ENCODE peak calls at places on chromosomes 16 and 17, in five cellular contexts. One of them, this sample, is unnamed.

GRCh38 chr16:65059421-65059980 is 62.4 kb downstream of the CDH11 start:
- DNase-seq in thyroid gland: no peak
- DNase-seq in fibroblast of lung: no peak
- DNase-seq in PC-9: no peak
- DNase-seq in left lung: no peak
- DNase-seq in this sample: no peak

GRCh38 chr17:80008383-80008840 is 27.3 kb downstream of the TBC1D16 start:
- DNase-seq in thyroid gland: peak
- DNase-seq in PC-9: peak
- DNase-seq in fibroblast of lung: peak
- DNase-seq in left lung: peak
- DNase-seq in this sample: peak

GRCh38 chr16:86520317-86521210 is 10.2 kb downstream of the FOXF1 start:
- DNase-seq in left lung: no peak
- DNase-seq in fibroblast of lung: no peak
- DNase-seq in thyroid gland: no peak
- DNase-seq in PC-9: no peak
- DNase-seq in this sample: peak

GRCh38 chr17:41519501-41520224 is 973 bp upstream of the KRT15 start:
- DNase-seq in left lung: peak
- DNase-seq in PC-9: peak
- DNase-seq in fibroblast of lung: no peak
- DNase-seq in thyroid gland: no peak
- DNase-seq in this sample: no peak

GRCh38 chr17:64457156-64457555 is 8.2 kb downstream of the MILR1 start:
- DNase-seq in left lung: no peak
- DNase-seq in thyroid gland: peak
- DNase-seq in PC-9: no peak
- DNase-seq in fibroblast of lung: peak
- DNase-seq in this sample: no peak

GRCh38 chr16:76985362-76985761 is 205.6 kb upstream of the MON1B start:
- DNase-seq in fibroblast of lung: no peak
- DNase-seq in left lung: no peak
- DNase-seq in thyroid gland: no peak
- DNase-seq in PC-9: no peak
- DNase-seq in this sample: no peak

GRCh38 chr17:79811888-79812205 is 15.0 kb upstream of the CBX8 start:
- DNase-seq in PC-9: no peak
- DNase-seq in thyroid gland: no peak
- DNase-seq in left lung: no peak
- DNase-seq in fibroblast of lung: no peak
- DNase-seq in this sample: no peak

GRCh38 chr16:82657786-82658185 is 31.0 kb downstream of the CDH13 start:
- DNase-seq in PC-9: no peak
- DNase-seq in left lung: no peak
- DNase-seq in fibroblast of lung: no peak
- DNase-seq in thyroid gland: no peak
- DNase-seq in this sample: no peak

GRCh38 chr16:72793017-72793416 is 254.9 kb downstream of the ZFHX3 start:
- DNase-seq in left lung: no peak
- DNase-seq in thyroid gland: no peak
- DNase-seq in fibroblast of lung: no peak
- DNase-seq in PC-9: no peak
- DNase-seq in this sample: no peak

GRCh38 chr17:67066717-67067116 is 22.4 kb downstream of the CACNG1 start:
- DNase-seq in fibroblast of lung: no peak
- DNase-seq in PC-9: no peak
- DNase-seq in thyroid gland: no peak
- DNase-seq in left lung: no peak
- DNase-seq in this sample: no peak

GRCh38 chr16:4535627-4536108 is 2.9 kb downstream of the CDIP1 start:
- DNase-seq in fibroblast of lung: no peak
- DNase-seq in PC-9: no peak
- DNase-seq in left lung: no peak
- DNase-seq in thyroid gland: no peak
- DNase-seq in this sample: no peak

GRCh38 chr17:18919963-18920362 is 32.0 kb upstream of the SLC5A10 start:
- DNase-seq in left lung: no peak
- DNase-seq in thyroid gland: no peak
- DNase-seq in fibroblast of lung: no peak
- DNase-seq in PC-9: no peak
- DNase-seq in this sample: no peak

GRCh38 chr17:78725448-78726021 is 56.5 kb downstream of the CYTH1 start:
- DNase-seq in left lung: no peak
- DNase-seq in thyroid gland: no peak
- DNase-seq in PC-9: no peak
- DNase-seq in fibroblast of lung: no peak
- DNase-seq in this sample: no peak

GRCh38 chr17:77790143-77790829 is 168.2 kb upstream of the TNRC6C start:
- DNase-seq in thyroid gland: no peak
- DNase-seq in left lung: no peak
- DNase-seq in PC-9: no peak
- DNase-seq in fibroblast of lung: no peak
- DNase-seq in this sample: no peak

GRCh38 chr17:3657874-3658783 is 10.2 kb downstream of the TAX1BP3 start:
- DNase-seq in left lung: no peak
- DNase-seq in PC-9: no peak
- DNase-seq in fibroblast of lung: no peak
- DNase-seq in thyroid gland: no peak
- DNase-seq in this sample: no peak

GRCh38 chr16:87119748-87120147 is 197.4 kb downstream of the C16orf95 start:
- DNase-seq in fibroblast of lung: no peak
- DNase-seq in PC-9: no peak
- DNase-seq in left lung: no peak
- DNase-seq in thyroid gland: no peak
- DNase-seq in this sample: no peak

GRCh38 chr16:84209989-84210388 is 19.0 kb downstream of the ADAD2 start:
- DNase-seq in PC-9: no peak
- DNase-seq in thyroid gland: no peak
- DNase-seq in left lung: no peak
- DNase-seq in fibroblast of lung: peak
- DNase-seq in this sample: no peak

GRCh38 chr16:50450957-50451356 is 82.2 kb upstream of the BRD7 start:
- DNase-seq in thyroid gland: no peak
- DNase-seq in left lung: no peak
- DNase-seq in PC-9: no peak
- DNase-seq in fibroblast of lung: no peak
- DNase-seq in this sample: no peak

GRCh38 chr17:3812771-3813170 is 11.8 kb upstream of the ITGAE start:
- DNase-seq in left lung: no peak
- DNase-seq in thyroid gland: no peak
- DNase-seq in fibroblast of lung: no peak
- DNase-seq in PC-9: no peak
- DNase-seq in this sample: no peak

GRCh38 chr17:63134867-63135266 is 168.8 kb downstream of the TANC2 start:
- DNase-seq in fibroblast of lung: no peak
- DNase-seq in left lung: no peak
- DNase-seq in thyroid gland: no peak
- DNase-seq in PC-9: no peak
- DNase-seq in this sample: no peak

GRCh38 chr16:31179747-31180458 is at the start of gene FUS:
- DNase-seq in left lung: peak
- DNase-seq in PC-9: peak
- DNase-seq in thyroid gland: peak
- DNase-seq in fibroblast of lung: peak
- DNase-seq in this sample: peak

GRCh38 chr16:17237350-17237944 is 233.3 kb downstream of the XYLT1 start:
- DNase-seq in fibroblast of lung: no peak
- DNase-seq in PC-9: no peak
- DNase-seq in thyroid gland: no peak
- DNase-seq in left lung: no peak
- DNase-seq in this sample: no peak

GRCh38 chr17:31663576-31663975 is 195.5 kb downstream of the COPRS start:
- DNase-seq in fibroblast of lung: peak
- DNase-seq in thyroid gland: no peak
- DNase-seq in left lung: no peak
- DNase-seq in PC-9: no peak
- DNase-seq in this sample: no peak

GRCh38 chr16:23491490-23492391 is 18.6 kb downstream of the GGA2 start:
- DNase-seq in PC-9: no peak
- DNase-seq in thyroid gland: peak
- DNase-seq in fibroblast of lung: peak
- DNase-seq in left lung: no peak
- DNase-seq in this sample: no peak

GRCh38 chr17:60391419-60392041 is 403 bp downstream of the USP32 start:
- DNase-seq in fibroblast of lung: no peak
- DNase-seq in PC-9: no peak
- DNase-seq in left lung: no peak
- DNase-seq in thyroid gland: no peak
- DNase-seq in this sample: no peak

GRCh38 chr16:4320571-4321137 is 4.8 kb downstream of the GLIS2 start:
- DNase-seq in left lung: no peak
- DNase-seq in fibroblast of lung: no peak
- DNase-seq in thyroid gland: no peak
- DNase-seq in PC-9: no peak
- DNase-seq in this sample: no peak

GRCh38 chr17:60326702-60327101 is 65.2 kb downstream of the USP32 start:
- DNase-seq in fibroblast of lung: no peak
- DNase-seq in PC-9: no peak
- DNase-seq in left lung: no peak
- DNase-seq in thyroid gland: no peak
- DNase-seq in this sample: no peak

GRCh38 chr17:31627960-31628359 is 231.1 kb downstream of the COPRS start:
- DNase-seq in fibroblast of lung: peak
- DNase-seq in thyroid gland: no peak
- DNase-seq in PC-9: peak
- DNase-seq in left lung: no peak
- DNase-seq in this sample: no peak

GRCh38 chr16:88383401-88384221 is 852 bp downstream of the ZNF469 start:
- DNase-seq in PC-9: no peak
- DNase-seq in thyroid gland: no peak
- DNase-seq in fibroblast of lung: peak
- DNase-seq in left lung: peak
- DNase-seq in this sample: peak

GRCh38 chr17:46818929-46819859 is 702 bp upstream of the WNT3 start:
- DNase-seq in PC-9: no peak
- DNase-seq in left lung: no peak
- DNase-seq in thyroid gland: no peak
- DNase-seq in fibroblast of lung: no peak
- DNase-seq in this sample: peak

GRCh38 chr17:18961634-18962493 is 9.9 kb downstream of the SLC5A10 start:
- DNase-seq in PC-9: no peak
- DNase-seq in left lung: no peak
- DNase-seq in thyroid gland: no peak
- DNase-seq in fibroblast of lung: peak
- DNase-seq in this sample: no peak

GRCh38 chr17:61247438-61247837 is 152.2 kb upstream of the TBX2 start:
- DNase-seq in thyroid gland: no peak
- DNase-seq in PC-9: no peak
- DNase-seq in left lung: no peak
- DNase-seq in fibroblast of lung: peak
- DNase-seq in this sample: no peak

DNA sequence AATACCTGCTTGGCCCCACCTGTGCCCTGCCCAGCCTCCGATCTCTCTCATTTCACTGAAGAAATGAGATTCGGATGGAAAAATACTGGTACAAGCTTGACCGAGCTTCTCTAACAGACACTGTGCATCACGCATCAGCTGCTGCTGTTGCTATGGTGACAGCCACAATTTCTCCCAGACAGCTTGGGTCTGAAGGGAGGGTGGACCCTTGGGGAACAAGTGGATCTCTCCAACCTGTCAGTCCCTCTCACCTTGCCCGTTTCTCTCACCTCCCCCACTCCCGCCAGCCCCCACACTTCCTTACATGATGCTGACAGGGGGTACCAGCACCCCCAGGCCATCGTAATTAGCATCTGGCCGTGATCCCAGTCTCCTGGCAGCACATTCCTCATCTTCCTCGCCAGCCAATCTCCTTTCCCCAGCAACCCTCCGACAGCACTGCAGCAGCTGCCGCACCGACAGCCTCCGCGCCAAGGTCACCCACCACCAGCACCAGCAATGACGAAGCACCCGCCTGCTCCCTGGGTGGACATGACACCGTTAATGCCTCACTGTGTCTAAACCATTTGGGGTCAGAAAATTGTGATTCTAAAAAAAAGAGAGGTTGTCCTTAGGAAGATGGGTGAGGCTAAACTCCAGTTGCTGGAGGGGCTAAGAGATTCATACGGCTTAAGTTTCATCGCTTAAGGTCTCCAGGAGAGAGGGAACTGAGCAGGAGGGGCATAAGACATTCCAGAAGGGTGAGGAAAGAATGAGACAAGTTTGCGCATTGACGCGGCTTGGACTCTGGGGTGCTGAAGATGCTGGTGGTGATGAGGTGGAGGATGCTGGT is 58.6 kb upstream of the TNRC6A start:
- DNase-seq in PC-9: no peak
- DNase-seq in fibroblast of lung: peak
- DNase-seq in thyroid gland: peak
- DNase-seq in left lung: peak
- DNase-seq in this sample: peak
- H3K27ac ChIP-seq in PC-9: no peak
- H3K27ac ChIP-seq in fibroblast of lung: peak
- H3K27ac ChIP-seq in thyroid gland: no peak
- H3K27ac ChIP-seq in left lung: no peak
- H3K27ac ChIP-seq in this sample: peak

GRCh38 chr16:19474617-19475016 is 47.3 kb downstream of the GDE1 start:
- DNase-seq in PC-9: no peak
- DNase-seq in thyroid gland: no peak
- DNase-seq in left lung: no peak
- DNase-seq in fibroblast of lung: no peak
- DNase-seq in this sample: no peak
- TF ChIP-seq CTCF in PC-9: no peak
- TF ChIP-seq CTCF in thyroid gland: no peak
- TF ChIP-seq CTCF in left lung: no peak
- TF ChIP-seq CTCF in fibroblast of lung: no peak
- TF ChIP-seq CTCF in this sample: no peak

DNA sequence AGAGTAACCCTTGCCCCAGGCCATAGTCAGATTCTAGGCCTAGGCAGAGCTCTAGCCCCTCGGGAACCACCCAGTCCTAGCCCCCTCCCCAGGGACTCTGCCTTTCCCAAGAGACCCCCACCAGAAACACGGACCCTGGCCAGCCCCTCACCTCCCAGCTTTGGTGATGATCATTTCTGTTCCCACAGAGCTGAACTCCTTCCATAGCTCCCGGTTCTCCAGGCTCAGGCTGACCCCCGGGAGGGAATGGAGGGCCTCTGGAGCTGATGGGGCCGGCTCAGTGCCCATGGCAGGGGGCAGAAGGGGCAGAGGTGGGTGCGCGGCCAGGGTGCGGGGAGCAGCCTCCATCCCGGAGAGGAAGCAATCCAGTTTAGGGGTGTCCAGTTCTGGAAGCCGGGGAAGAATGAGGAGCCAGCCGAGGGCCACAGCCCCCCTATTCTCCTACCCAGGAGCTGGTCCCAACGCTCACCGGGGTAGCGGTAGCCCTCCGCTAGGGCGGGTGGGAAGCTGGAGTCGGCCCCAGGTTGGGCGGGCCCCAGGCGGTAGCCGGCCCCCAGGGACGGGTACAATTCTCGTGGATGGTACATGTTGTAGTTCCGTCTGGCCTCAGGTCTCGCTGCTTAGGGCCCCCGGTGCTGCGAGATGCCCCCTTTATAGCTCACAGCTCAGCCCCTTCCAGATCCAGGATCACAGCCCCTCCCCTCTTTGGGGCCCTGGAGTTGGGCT is 954 bp downstream of the TBX6 start:
- DNase-seq in PC-9: no peak
- DNase-seq in thyroid gland: no peak
- DNase-seq in left lung: no peak
- DNase-seq in fibroblast of lung: no peak
- DNase-seq in this sample: no peak
- H3K27ac ChIP-seq in PC-9: peak
- H3K27ac ChIP-seq in thyroid gland: peak
- H3K27ac ChIP-seq in left lung: peak
- H3K27ac ChIP-seq in fibroblast of lung: no peak
- H3K27ac ChIP-seq in this sample: peak

GRCh38 chr17:37206299-37206698 is 169.5 kb upstream of the C17orf78 start:
- DNase-seq in fibroblast of lung: no peak
- DNase-seq in thyroid gland: no peak
- DNase-seq in PC-9: no peak
- DNase-seq in left lung: no peak
- DNase-seq in this sample: no peak
- TF ChIP-seq CTCF in fibroblast of lung: no peak
- TF ChIP-seq CTCF in thyroid gland: no peak
- TF ChIP-seq CTCF in PC-9: no peak
- TF ChIP-seq CTCF in left lung: no peak
- TF ChIP-seq CTCF in this sample: no peak